ENCODE peak calls at places on chromosomes 11 and 22, in ten cellular contexts. D is brain pericyte; R is adrenal gland; B is activated T-helper 9 cell treated with anti-CD3 and anti-CD28 coated beads, Interleukin-2, amount 50 U/mL, for 16 hours; O is GDM1; S is activated CD8-positive, alpha-beta memory T cell treated with anti-CD3 and anti-CD28 coated beads, Interleukin-2, amount 50 U/mL, for 48 hours; L is transverse colon; X is LoVo; M is NCI-H69; Q is ecto neural progenitor cell. N is an unnamed sample.

GRCh38 chr22:21447694-21448402 is 19.3 kb upstream of the TMEM191C start:
- DNase-seq in X (no peak), D (no peak), M (no peak), L (no peak), R (peak), Q (no peak), S (peak), O (no peak), B (no peak), N (no peak)

GRCh38 chr11:62025429-62026105 is 58.1 kb upstream of the FTH1 start:
- DNase-seq in X (peak), S (peak), D (peak), R (peak), B (peak), Q (no peak), O (peak), M (peak), L (peak), N (peak)

GRCh38 chr22:19825016-19825339 is 29.7 kb downstream of the GNB1L start:
- DNase-seq in S (peak), B (no peak), M (no peak), L (no peak), R (peak), D (no peak), X (no peak), Q (peak), O (no peak), N (no peak)

GRCh38 chr22:39956932-39957664 is 3.1 kb upstream of the TMA7B start:
- DNase-seq in R (no peak), B (no peak), Q (no peak), S (no peak), X (no peak), D (no peak), L (no peak), O (no peak), M (peak), N (no peak)

GRCh38 chr22:46936378-46936916 is 174.0 kb downstream of the TBC1D22A start:
- DNase-seq in R (no peak), S (no peak), O (no peak), D (no peak), M (peak), L (no peak), Q (no peak), B (no peak), X (no peak), N (no peak)

GRCh38 chr11:75986966-75987365 is 172.0 kb downstream of the UVRAG start:
- DNase-seq in X (no peak), S (no peak), L (no peak), D (no peak), B (no peak), M (peak), Q (no peak), O (no peak), R (no peak), N (no peak)

GRCh38 chr22:30279389-30279788 is 9.9 kb downstream of the CASTOR1 start:
- DNase-seq in R (no peak), Q (no peak), X (no peak), S (no peak), B (no peak), L (no peak), O (no peak), D (no peak), M (no peak), N (no peak)

GRCh38 chr11:44014968-44015623 is 32.7 kb upstream of the ACCSL start:
- DNase-seq in S (peak), D (no peak), O (no peak), Q (peak), L (no peak), M (no peak), B (no peak), X (no peak), R (no peak), N (no peak)

GRCh38 chr11:34978236-34979191 is 62.1 kb downstream of the PDHX start:
- DNase-seq in M (no peak), R (no peak), X (no peak), S (no peak), O (no peak), D (no peak), L (no peak), Q (no peak), B (no peak), N (no peak)

GRCh38 chr11:106608677-106609076 is 409.6 kb downstream of the GUCY1A2 start:
- DNase-seq in S (no peak), O (no peak), X (no peak), L (no peak), D (no peak), Q (no peak), R (no peak), B (no peak), M (no peak), N (no peak)

GRCh38 chr11:126307706-126308105 is 3.8 kb downstream of the DCPS start:
- DNase-seq in B (no peak), R (no peak), D (no peak), O (peak), M (peak), Q (no peak), S (no peak), X (no peak), L (no peak), N (no peak)

GRCh38 chr22:37403267-37403960 is 23.9 kb downstream of the ELFN2 start:
- DNase-seq in M (peak), S (no peak), B (no peak), O (no peak), X (no peak), Q (peak), D (no peak), L (no peak), R (no peak), N (no peak)

GRCh38 chr11:27388869-27389268 is 25.9 kb upstream of the CCDC34 start:
- DNase-seq in Q (no peak), R (no peak), O (no peak), L (no peak), M (no peak), B (no peak), D (no peak), X (peak), S (no peak), N (no peak)

GRCh38 chr11:1112351-1113191 is 37.9 kb downstream of the MUC2 start:
- DNase-seq in D (no peak), B (no peak), S (no peak), X (no peak), L (no peak), M (no peak), R (no peak), O (no peak), Q (no peak), N (no peak)

N was measured in T-helper 2 cell treated with Interferon-gamma antibody and Interleukin-4, amounts not matched to agents 5 μg/mL and 100 μg/mL, for 36 hours.